ENCODE peak calls at places on chromosomes 6 and 20, in seven cellular contexts. X is astrocyte of the spinal cord, P is HEK293T, Z is GM20000, N is fibroblast of the conjunctiva, V is dorsolateral prefrontal cortex, H is neural progenitor cell. C is an unnamed sample.

GRCh38 chr6:89509719-89510339 is 76.9 kb downstream of the ANKRD6 start:
- DNase-seq in P (no peak), N (no peak), X (no peak), V (no peak), Z (no peak), H (no peak), C (no peak)

GRCh38 chr6:125086716-125087115 is 66.9 kb upstream of the TPD52L1 start:
- DNase-seq in P (no peak), H (no peak), X (no peak), N (no peak), Z (no peak), V (no peak), C (no peak)

GRCh38 chr6:167870321-167870720 is 43.6 kb downstream of the AFDN start:
- DNase-seq in V (no peak), H (no peak), X (no peak), Z (no peak), P (no peak), N (no peak), C (no peak)

GRCh38 chr6:105179244-105180065 is at the start of gene POPDC3:
- DNase-seq in Z (peak), H (peak), N (no peak), X (peak), V (no peak), P (peak), C (peak)

GRCh38 chr6:133590814-133591213 is 298.1 kb upstream of the TCF21 start:
- DNase-seq in N (peak), X (no peak), H (no peak), V (no peak), Z (no peak), P (no peak), C (no peak)

GRCh38 chr6:125930810-125931418 is 25.7 kb upstream of the HINT3 start:
- DNase-seq in N (no peak), Z (no peak), X (no peak), H (no peak), V (no peak), P (no peak), C (no peak)

GRCh38 chr6:160789263-160790027 is 87.4 kb downstream of the PLG start:
- DNase-seq in Z (no peak), P (no peak), H (no peak), N (no peak), X (no peak), V (no peak), C (no peak)

GRCh38 chr20:41014557-41015088 is 14.0 kb upstream of the TOP1 start:
- DNase-seq in V (no peak), H (no peak), X (no peak), N (no peak), P (no peak), Z (no peak), C (no peak)

GRCh38 chr6:74001091-74001490 is 305.1 kb downstream of the CD109 start:
- DNase-seq in Z (no peak), N (no peak), H (no peak), V (no peak), P (no peak), X (no peak), C (no peak)

GRCh38 chr6:91317247-91317646 is 730.4 kb upstream of the MAP3K7 start:
- DNase-seq in V (no peak), P (no peak), H (no peak), N (no peak), Z (no peak), X (peak), C (no peak)

GRCh38 chr20:35151739-35152138 is 4.6 kb upstream of the EDEM2 start:
- DNase-seq in N (peak), Z (no peak), H (no peak), X (no peak), V (no peak), P (no peak), C (no peak)

GRCh38 chr6:56637640-56638039 is 5.0 kb downstream of the DST start:
- DNase-seq in X (peak), Z (peak), P (peak), N (peak), V (no peak), H (peak), C (peak)